ENCODE peak calls at places on chromosomes 5 and 9, in seven cellular contexts. Q is keratinocyte; H is Panc1; P is upper lobe of right lung; C is left ventricle myocardium inferior; U is right atrium auricular region; F is naive thymus-derived CD4-positive, alpha-beta T cell. I is an unnamed sample.

GRCh38 chr5:109053995-109054417 is 306.3 kb downstream of the FER start:
- DNase-seq in Q (no peak), H (no peak), P (no peak), C (no peak), U (no peak), F (no peak), I (no peak)

GRCh38 chr9:133280387-133280786 is 5.4 kb upstream of the ABO start:
- DNase-seq in Q (no peak), H (no peak), P (no peak), C (no peak), U (no peak), F (no peak), I (no peak)

GRCh38 chr5:38751103-38751502 is 94.7 kb upstream of the OSMR start:
- DNase-seq in Q (no peak), H (no peak), P (no peak), C (no peak), U (no peak), F (no peak), I (peak; percentile 47)

GRCh38 chr9:129990269-129991005 is 52.6 kb downstream of the FNBP1 start:
- DNase-seq in Q (no peak), H (no peak), P (no peak), C (no peak), U (no peak), F (peak; percentile 59), I (peak; percentile 69)

GRCh38 chr9:94150279-94150828 is 66.1 kb downstream of the PTPDC1 start:
- DNase-seq in Q (no peak), H (no peak), P (no peak), C (no peak), U (no peak), F (no peak), I (no peak)

GRCh38 chr5:55608595-55608994 is 73.8 kb upstream of the PLPP1 start:
- DNase-seq in Q (no peak), H (no peak), P (no peak), C (no peak), U (no peak), F (no peak), I (no peak)

GRCh38 chr9:126235844-126236243 is 90.8 kb upstream of the MVB12B start:
- DNase-seq in Q (no peak), H (no peak), P (no peak), C (no peak), U (no peak), F (no peak), I (no peak)

GRCh38 chr9:129838707-129839259 is 3.5 kb downstream of the USP20 start:
- DNase-seq in Q (no peak), H (no peak), P (no peak), C (no peak), U (no peak), F (peak; percentile 27), I (no peak)

GRCh38 chr5:163809480-163809879 is 304.1 kb downstream of the MAT2B start:
- DNase-seq in Q (no peak), H (no peak), P (no peak), C (no peak), U (no peak), F (no peak), I (peak; percentile 41)

GRCh38 chr5:139335811-139336210 is 5.8 kb upstream of the PAIP2 start:
- DNase-seq in Q (no peak), H (no peak), P (no peak), C (no peak), U (no peak), F (no peak), I (no peak)

GRCh38 chr9:88574993-88575392 is 40.0 kb downstream of the NXNL2 start:
- DNase-seq in Q (no peak), H (no peak), P (no peak), C (no peak), U (no peak), F (no peak), I (no peak)

GRCh38 chr9:88577256-88577655 is 42.3 kb downstream of the NXNL2 start:
- DNase-seq in Q (no peak), H (no peak), P (no peak), C (no peak), U (no peak), F (no peak), I (no peak)

GRCh38 chr9:88579363-88579715 is 44.4 kb downstream of the NXNL2 start:
- DNase-seq in Q (no peak), H (no peak), P (no peak), C (no peak), U (no peak), F (no peak), I (no peak)

GRCh38 chr9:88578486-88579362 is 43.7 kb downstream of the NXNL2 start:
- DNase-seq in Q (no peak), H (peak; percentile 28), P (peak; percentile 90), C (peak; percentile 75), U (peak; percentile 80), F (peak; percentile 43), I (peak; percentile 83)

GRCh38 chr9:88577736-88578485 is 42.9 kb downstream of the NXNL2 start:
- DNase-seq in Q (no peak), H (no peak), P (no peak), C (no peak), U (no peak), F (no peak), I (no peak)
- H3K4me3 ChIP-seq in Q (no peak overlapping the region), H (no peak overlapping the region), P (no peak overlapping the region), C (peak overlapping the region; percentile 28), U (no peak overlapping the region), F (no peak overlapping the region), I (no peak overlapping the region)

GRCh38 chr9:115198018-115198417 is 80.1 kb upstream of the TNC start:
- DNase-seq in Q (no peak), H (no peak), P (no peak), C (peak; percentile 28), U (no peak), F (no peak), I (no peak)

GRCh38 chr9:115202181-115202580 is 84.2 kb upstream of the TNC start:
- DNase-seq in Q (no peak), H (no peak), P (no peak), C (no peak), U (no peak), F (no peak), I (no peak)

GRCh38 chr9:115204827-115205506 is 87.0 kb upstream of the TNC start:
- DNase-seq in Q (no peak), H (no peak), P (no peak), C (no peak), U (no peak), F (no peak), I (no peak)

GRCh38 chr9:115202960-115203751 is 85.2 kb upstream of the TNC start:
- DNase-seq in Q (no peak), H (no peak), P (no peak), C (peak; percentile 28), U (no peak), F (no peak), I (no peak)

DNA sequence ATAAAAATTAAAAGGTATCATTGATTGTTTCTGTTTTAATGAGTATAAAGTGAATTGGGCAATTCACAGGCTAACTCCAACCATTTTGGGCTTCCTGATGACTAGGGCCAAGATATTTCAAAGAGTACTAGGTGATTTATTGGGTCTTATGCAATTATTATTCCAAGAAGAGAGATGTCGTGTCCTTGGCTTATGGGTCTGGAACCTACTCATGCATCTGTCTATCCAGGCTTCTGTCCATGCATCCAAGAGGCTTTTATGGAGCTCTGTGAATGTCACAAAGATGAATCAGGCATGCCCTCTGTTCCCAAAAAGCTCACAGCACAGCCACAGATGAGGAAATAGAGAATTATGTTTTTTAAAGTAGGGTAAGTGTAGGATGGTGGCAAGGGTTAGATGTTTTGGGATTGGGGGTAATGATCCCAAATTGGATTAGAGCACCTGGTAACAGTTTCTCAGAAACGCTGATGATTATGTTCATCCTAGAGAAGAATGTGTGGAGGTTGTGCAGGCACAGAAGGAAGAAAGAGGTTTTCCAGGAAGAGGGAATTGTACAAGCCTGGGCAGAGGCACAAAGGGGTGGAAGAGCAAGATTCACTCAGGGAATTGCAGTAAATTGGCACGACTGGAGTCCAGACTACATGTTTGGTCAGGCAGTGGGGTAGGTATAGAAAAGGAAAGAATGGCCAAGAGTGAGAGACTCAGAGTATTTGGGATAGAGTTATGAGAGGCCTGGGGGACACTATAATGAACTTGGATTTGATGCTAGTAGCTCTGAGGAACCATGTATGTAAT is 83.0 kb upstream of the TNC start:
- DNase-seq in Q (no peak), H (no peak), P (no peak), C (no peak), U (no peak), F (no peak), I (no peak)
- H3K4me1 ChIP-seq in Q (peaks cover 51% of the 10 kb centered on the region), H (no peaks in the 10 kb centered on the region), P (peaks cover 12% of the 10 kb centered on the region), C (no peaks in the 10 kb centered on the region), U (no peaks in the 10 kb centered on the region), F (no peaks in the 10 kb centered on the region), I (no peaks in the 10 kb centered on the region)

DNA sequence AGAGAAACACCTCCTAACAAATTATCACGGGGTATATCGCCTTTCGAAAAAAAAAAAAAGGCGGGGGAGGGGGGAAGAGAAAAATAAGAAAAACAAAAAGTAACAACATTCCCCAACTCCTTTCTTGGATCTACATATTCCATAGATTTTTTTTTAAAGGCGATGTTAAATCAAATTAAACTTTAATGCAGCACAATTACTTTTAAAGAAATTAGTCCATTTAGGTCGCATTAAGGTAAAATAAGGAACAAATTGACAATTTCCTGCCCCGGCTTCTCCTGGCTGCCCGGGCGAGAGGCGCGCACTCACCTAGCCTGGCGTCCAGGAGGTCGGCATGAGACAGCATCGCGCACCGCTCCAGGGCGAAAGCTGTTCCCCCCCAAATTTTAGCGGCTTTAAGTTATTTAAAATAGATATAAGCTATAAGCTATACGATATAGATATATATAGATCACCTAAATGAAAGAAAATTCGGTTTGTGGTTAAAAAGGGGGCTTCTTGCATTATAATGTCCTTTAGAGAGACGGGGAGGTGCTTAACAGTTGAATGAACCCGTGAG is at the start of gene OTP:
- DNase-seq in Q (no peak), H (no peak), P (no peak), C (no peak), U (no peak), F (no peak), I (no peak)
- H3K4me3 ChIP-seq in Q (no peak within 1 kb of the TSS), H (no peak within 1 kb of the TSS), P (no peak within 1 kb of the TSS), C (no peak within 1 kb of the TSS), U (no peak within 1 kb of the TSS), F (no peak within 1 kb of the TSS), I (no peak within 1 kb of the TSS)

GRCh38 chr5:122008061-122008460 is 46.3 kb downstream of the SRFBP1 start:
- DNase-seq in Q (no peak), H (no peak), P (no peak), C (no peak), U (no peak), F (no peak), I (no peak)
- H3K4me1 ChIP-seq in Q (no peaks in the 10 kb centered on the region), H (no peaks in the 10 kb centered on the region), P (no peaks in the 10 kb centered on the region), C (peaks cover 10% of the 10 kb centered on the region), U (no peaks in the 10 kb centered on the region), F (no peaks in the 10 kb centered on the region), I (no peaks in the 10 kb centered on the region)

GRCh38 chr5:141475625-141476131 is at the start of gene PCDHGC3:
- DNase-seq in Q (peak; percentile 63), H (peak; percentile 74), P (peak; percentile 91), C (peak; percentile 92), U (peak; percentile 97), F (peak; percentile 13), I (peak; percentile 95)

GRCh38 chr5:141477815-141478214 is 2.0 kb downstream of the PCDHGC3 start:
- DNase-seq in Q (no peak), H (no peak), P (no peak), C (no peak), U (no peak), F (no peak), I (no peak)

GRCh38 chr5:141478321-141478945 is 2.7 kb downstream of the PCDHGC3 start:
- DNase-seq in Q (peak; percentile 44), H (no peak), P (peak; percentile 91), C (no peak), U (no peak), F (no peak), I (no peak)

GRCh38 chr5:141476132-141476909 is 555 bp downstream of the PCDHGC3 start:
- DNase-seq in Q (no peak), H (peak; percentile 18), P (peak; percentile 72), C (peak; percentile 64), U (peak; percentile 80), F (peak; percentile 9), I (peak; percentile 59)

GRCh38 chr5:141477169-141477568 is 1.4 kb downstream of the PCDHGC3 start:
- DNase-seq in Q (no peak), H (no peak), P (no peak), C (no peak), U (no peak), F (no peak), I (no peak)
- H3K4me3 ChIP-seq in Q (peak overlapping the region; percentile 96), H (peak overlapping the region; percentile 90), P (peak overlapping the region; percentile 64), C (peak overlapping the region; percentile 73), U (peak overlapping the region; percentile 65), F (peak overlapping the region; percentile 67), I (peak overlapping the region; percentile 87)

I was measured in Karpas-422.